ENCODE peak calls at places on chromosome 3, in six cellular contexts. N, W, R, F, G and O are unnamed samples.

GRCh38 chr3:106305882-106306445 is 437.2 kb upstream of the CBLB start:
- DNase-seq in W (no peak), F (no peak), R (no peak), N (no peak), G (no peak), O (no peak)

GRCh38 chr3:66593978-66594377 is 93.2 kb upstream of the LRIG1 start:
- DNase-seq in N (no peak), F (no peak), R (no peak), W (peak; percentile 30), G (no peak), O (peak; percentile 26)

GRCh38 chr3:110680365-110680909 is 391.2 kb upstream of the NECTIN3 start:
- DNase-seq in W (no peak), F (no peak), R (no peak), N (no peak), G (no peak), O (no peak)

GRCh38 chr3:12313519-12313918 is 24.6 kb downstream of the PPARG start:
- DNase-seq in W (no peak), R (no peak), N (no peak), F (no peak), G (no peak), O (no peak)

GRCh38 chr3:165624761-165625160 is 212.5 kb downstream of the BCHE start:
- DNase-seq in W (peak; percentile 2), G (no peak), R (peak; percentile 28), N (no peak), F (no peak), O (peak; percentile 2)

GRCh38 chr3:14358426-14359211 is 43.8 kb upstream of the SLC6A6 start:
- DNase-seq in N (no peak), W (peak; percentile 75), F (no peak), G (no peak), R (no peak), O (no peak)

GRCh38 chr3:171284308-171285075 is 175.7 kb downstream of the TNIK start:
- DNase-seq in G (no peak), F (no peak), N (no peak), W (peak; percentile 94), R (no peak), O (peak; percentile 88)

GRCh38 chr3:117059990-117060338 is 350.4 kb downstream of the TUSC7 start:
- DNase-seq in F (no peak), N (no peak), G (no peak), W (no peak), R (no peak), O (no peak)